ENCODE peak calls at places on chromosomes 11 and 22, in six cellular contexts. L is IMR-90, H is mesenchymal stem cell, W is neuronal stem cell, B is H1, D is trophoblast cell. G is an unnamed sample.

GRCh38 chr11:130217133-130217631 is 57.6 kb downstream of the ST14 start:
- DNase-seq in L (no peak), H (no peak), W (no peak), B (no peak), D (no peak), G (no peak)

GRCh38 chr22:42780070-42780540 is 59.4 kb upstream of the A4GALT start:
- DNase-seq in L (peak; percentile 95), H (peak; percentile 94), W (peak; percentile 89), B (peak; percentile 39), D (peak; percentile 94), G (peak; percentile 76)

GRCh38 chr11:2169001-2169370 is 2.6 kb downstream of the TH start:
- DNase-seq in L (no peak), H (no peak), W (no peak), B (no peak), D (no peak), G (no peak)

GRCh38 chr11:29782447-29782846 is 234.4 kb downstream of the KCNA4 start:
- DNase-seq in L (no peak), H (no peak), W (no peak), B (no peak), D (no peak), G (no peak)

GRCh38 chr11:118660646-118661424 is 18.6 kb downstream of the TREH start:
- DNase-seq in L (no peak), H (no peak), W (no peak), B (no peak), D (no peak), G (peak; percentile 36)

GRCh38 chr11:47111318-47111804 is 65.3 kb downstream of the ARFGAP2 start:
- DNase-seq in L (no peak), H (no peak), W (no peak), B (no peak), D (no peak), G (no peak)

GRCh38 chr22:26781062-26781461 is 123.7 kb downstream of the MIAT start:
- DNase-seq in L (no peak), H (no peak), W (no peak), B (no peak), D (no peak), G (no peak)

GRCh38 chr11:134643519-134644042 is 231.5 kb upstream of the B3GAT1 start:
- DNase-seq in L (no peak), H (no peak), W (no peak), B (no peak), D (no peak), G (no peak)

GRCh38 chr11:106943089-106943488 is 75.2 kb downstream of the GUCY1A2 start:
- DNase-seq in L (no peak), H (no peak), W (no peak), B (no peak), D (no peak), G (no peak)

GRCh38 chr11:978073-978720 is 52.5 kb downstream of the AP2A2 start:
- DNase-seq in L (no peak), H (no peak), W (no peak), B (no peak), D (no peak), G (no peak)

GRCh38 chr11:2209900-2210321 is 38.3 kb upstream of the TH start:
- DNase-seq in L (no peak), H (no peak), W (no peak), B (no peak), D (no peak), G (no peak)

GRCh38 chr11:131290111-131290510 is 80.3 kb upstream of the NTM start:
- DNase-seq in L (no peak), H (no peak), W (no peak), B (no peak), D (no peak), G (no peak)

GRCh38 chr11:69905611-69906452 is 86.6 kb upstream of the FGF3 start:
- DNase-seq in L (no peak), H (no peak), W (no peak), B (no peak), D (no peak), G (no peak)

GRCh38 chr22:43008921-43009320 is 6.0 kb downstream of the PACSIN2 start:
- DNase-seq in L (no peak), H (no peak), W (no peak), B (no peak), D (peak; percentile 27), G (no peak)

GRCh38 chr11:91979775-91980174 is 244.8 kb upstream of the FAT3 start:
- DNase-seq in L (no peak), H (no peak), W (no peak), B (no peak), D (no peak), G (no peak)

GRCh38 chr11:83194284-83195175 is 1.0 kb downstream of the ANKRD42 start:
- DNase-seq in L (peak; percentile 77), H (peak; percentile 94), W (peak; percentile 26), B (no peak), D (peak; percentile 55), G (peak; percentile 49)

GRCh38 chr11:112963368-112963955 is 2.2 kb downstream of the NCAM1 start:
- DNase-seq in L (no peak), H (no peak), W (peak; percentile 72), B (no peak), D (no peak), G (no peak)

GRCh38 chr11:117871784-117872183 is 4.7 kb downstream of the FXYD6 start:
- DNase-seq in L (no peak), H (no peak), W (no peak), B (no peak), D (no peak), G (no peak)

GRCh38 chr11:123069878-123070821 is 8.2 kb upstream of the HSPA8 start:
- DNase-seq in L (no peak), H (no peak), W (no peak), B (no peak), D (no peak), G (no peak)

GRCh38 chr11:83257638-83258229 is 28.4 kb downstream of the CCDC90B start:
- DNase-seq in L (peak; percentile 73), H (peak; percentile 87), W (no peak), B (no peak), D (no peak), G (no peak)

GRCh38 chr22:38490915-38491314 is 15.2 kb downstream of the DDX17 start:
- DNase-seq in L (peak; percentile 79), H (peak; percentile 88), W (no peak), B (no peak), D (no peak), G (no peak)

GRCh38 chr11:126891556-126892217 is 108.9 kb downstream of the KIRREL3 start:
- DNase-seq in L (no peak), H (no peak), W (no peak), B (no peak), D (no peak), G (no peak)

GRCh38 chr22:37032535-37033460 is 13.3 kb downstream of the MPST start:
- DNase-seq in L (peak; percentile 37), H (peak; percentile 63), W (no peak), B (no peak), D (peak; percentile 54), G (no peak)

GRCh38 chr11:130413383-130414106 is 14.9 kb downstream of the ADAMTS8 start:
- DNase-seq in L (peak; percentile 95), H (peak; percentile 59), W (no peak), B (no peak), D (no peak), G (no peak)

GRCh38 chr11:21565283-21565682 is 627.6 kb upstream of the ANO5 start:
- DNase-seq in L (no peak), H (no peak), W (no peak), B (no peak), D (no peak), G (no peak)

GRCh38 chr11:16096336-16096735 is 260.0 kb downstream of the SOX6 start:
- DNase-seq in L (peak; percentile 45), H (no peak), W (no peak), B (no peak), D (no peak), G (no peak)

GRCh38 chr11:71309611-71310010 is 57.2 kb upstream of the SHANK2 start:
- DNase-seq in L (no peak), H (no peak), W (no peak), B (no peak), D (no peak), G (peak; percentile 12)

GRCh38 chr11:106471273-106471672 is 393.8 kb downstream of the AASDHPPT start:
- DNase-seq in L (peak; percentile 44), H (peak; percentile 73), W (no peak), B (no peak), D (no peak), G (no peak)

DNA sequence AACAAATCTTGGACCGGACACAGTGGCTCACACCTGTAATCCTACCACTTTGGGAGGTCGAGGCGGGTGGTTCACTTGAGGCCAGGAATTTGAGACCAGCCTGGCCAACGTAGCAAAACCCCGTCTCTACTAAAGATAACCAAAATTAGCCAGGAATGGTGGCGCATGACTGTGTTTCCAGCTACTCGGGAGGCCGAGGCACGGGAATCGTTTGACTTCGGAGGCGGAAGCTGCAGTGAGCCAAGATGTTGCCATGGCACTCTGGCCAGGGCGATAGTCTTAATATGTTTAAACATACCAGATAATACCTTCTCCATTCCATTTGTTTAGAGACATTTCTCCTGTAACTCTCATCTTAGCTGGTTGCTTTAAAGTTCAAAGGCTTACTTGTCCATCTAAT is 218.6 kb downstream of the ARHGAP42 start:
- DNase-seq in L (no peak), H (no peak), W (no peak), B (no peak), D (no peak), G (no peak)
- H3K14ac ChIP-seq in L (no peak overlapping the region), H (no peak overlapping the region), W (no peak overlapping the region), B (no peak overlapping the region), D (no peak overlapping the region), G (no peak overlapping the region)

DNA sequence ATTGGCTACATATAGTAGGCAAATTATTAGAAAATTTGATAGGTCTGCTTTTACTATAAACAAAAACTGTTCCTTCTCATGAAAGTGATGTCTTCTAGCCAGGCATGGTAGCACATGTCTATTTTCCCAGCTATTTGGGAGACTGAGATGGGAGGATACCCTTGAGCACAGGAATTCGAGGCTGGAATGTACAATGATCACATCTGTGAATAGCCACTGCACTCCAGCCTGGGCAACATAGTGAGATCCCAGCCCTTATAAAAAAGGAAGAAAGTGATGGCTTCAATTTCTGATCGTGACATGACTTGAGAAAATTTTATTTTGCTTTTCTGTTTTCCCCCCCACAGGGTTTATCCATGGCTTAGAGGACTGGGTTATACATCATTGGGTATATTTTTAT is 19.5 kb upstream of the B3GNT6 start:
- DNase-seq in L (no peak), H (no peak), W (no peak), B (no peak), D (no peak), G (no peak)
- H3K14ac ChIP-seq in L (no peak overlapping the region), H (no peak overlapping the region), W (no peak overlapping the region), B (no peak overlapping the region), D (no peak overlapping the region), G (no peak overlapping the region)

GRCh38 chr22:17808688-17809403 is 34.6 kb upstream of the BID start:
- DNase-seq in L (peak; percentile 6), H (peak; percentile 49), W (no peak), B (no peak), D (peak; percentile 83), G (peak; percentile 78)
- H3K14ac ChIP-seq in L (no peak overlapping the region), H (no peak overlapping the region), W (peak overlapping the region; percentile 47), B (no peak overlapping the region), D (peak overlapping the region; percentile 26), G (no peak overlapping the region)

GRCh38 chr11:119773016-119773415 is 44.0 kb upstream of the NECTIN1 start:
- DNase-seq in L (no peak), H (no peak), W (no peak), B (no peak), D (no peak), G (no peak)
- H3K14ac ChIP-seq in L (no peak overlapping the region), H (no peak overlapping the region), W (no peak overlapping the region), B (no peak overlapping the region), D (no peak overlapping the region), G (no peak overlapping the region)

GRCh38 chr22:33906475-33906874 is 13.8 kb downstream of the LARGE1 start:
- DNase-seq in L (no peak), H (no peak), W (no peak), B (no peak), D (no peak), G (no peak)
- H3K14ac ChIP-seq in L (no peak overlapping the region), H (no peak overlapping the region), W (no peak overlapping the region), B (no peak overlapping the region), D (no peak overlapping the region), G (no peak overlapping the region)

GRCh38 chr22:27810566-27810965 is 9.0 kb upstream of the MN1 start:
- DNase-seq in L (peak; percentile 68), H (peak; percentile 57), W (no peak), B (no peak), D (no peak), G (no peak)
- H3K14ac ChIP-seq in L (no peak overlapping the region), H (no peak overlapping the region), W (no peak overlapping the region), B (no peak overlapping the region), D (no peak overlapping the region), G (no peak overlapping the region)

G was measured in H9.